ENCODE peak calls at places on chromosome 5, in six cellular contexts. One of them, this sample, is unnamed.

GRCh38 chr5:36689225-36689624 is 82.8 kb downstream of the SLC1A3 start:
- DNase-seq in NCI-H1105: no peak
- DNase-seq in adipocyte: no peak
- DNase-seq in DMS 273 treated with DMSO at 0.1 percent for 48 hours: no peak
- DNase-seq in ecto neural progenitor cell: no peak
- DNase-seq in effector memory CD4-positive, alpha-beta T cell: no peak
- DNase-seq in this sample: no peak

GRCh38 chr5:83077662-83078261 is 415 bp downstream of the XRCC4 start:
- DNase-seq in effector memory CD4-positive, alpha-beta T cell: peak
- DNase-seq in adipocyte: peak
- DNase-seq in DMS 273 treated with DMSO at 0.1 percent for 48 hours: no peak
- DNase-seq in ecto neural progenitor cell: no peak
- DNase-seq in NCI-H1105: no peak
- DNase-seq in this sample: no peak

GRCh38 chr5:142644640-142645361 is 41.1 kb downstream of the FGF1 start:
- DNase-seq in effector memory CD4-positive, alpha-beta T cell: no peak
- DNase-seq in ecto neural progenitor cell: no peak
- DNase-seq in NCI-H1105: no peak
- DNase-seq in DMS 273 treated with DMSO at 0.1 percent for 48 hours: no peak
- DNase-seq in adipocyte: peak
- DNase-seq in this sample: peak

GRCh38 chr5:1461396-1461795 is 16.2 kb upstream of the SLC6A3 start:
- DNase-seq in ecto neural progenitor cell: no peak
- DNase-seq in effector memory CD4-positive, alpha-beta T cell: no peak
- DNase-seq in adipocyte: no peak
- DNase-seq in DMS 273 treated with DMSO at 0.1 percent for 48 hours: no peak
- DNase-seq in NCI-H1105: no peak
- DNase-seq in this sample: no peak

GRCh38 chr5:143629871-143630658 is 181.9 kb upstream of the HMHB1 start:
- DNase-seq in NCI-H1105: no peak
- DNase-seq in adipocyte: peak
- DNase-seq in effector memory CD4-positive, alpha-beta T cell: no peak
- DNase-seq in DMS 273 treated with DMSO at 0.1 percent for 48 hours: no peak
- DNase-seq in ecto neural progenitor cell: no peak
- DNase-seq in this sample: no peak

GRCh38 chr5:83149671-83150070 is 72.3 kb downstream of the XRCC4 start:
- DNase-seq in adipocyte: peak
- DNase-seq in ecto neural progenitor cell: no peak
- DNase-seq in effector memory CD4-positive, alpha-beta T cell: no peak
- DNase-seq in DMS 273 treated with DMSO at 0.1 percent for 48 hours: no peak
- DNase-seq in NCI-H1105: no peak
- DNase-seq in this sample: peak

GRCh38 chr5:163916376-163916775 is 411.0 kb downstream of the MAT2B start:
- DNase-seq in ecto neural progenitor cell: no peak
- DNase-seq in effector memory CD4-positive, alpha-beta T cell: no peak
- DNase-seq in DMS 273 treated with DMSO at 0.1 percent for 48 hours: no peak
- DNase-seq in NCI-H1105: no peak
- DNase-seq in adipocyte: no peak
- DNase-seq in this sample: no peak

GRCh38 chr5:153517105-153517700 is 26.7 kb downstream of the GRIA1 start:
- DNase-seq in DMS 273 treated with DMSO at 0.1 percent for 48 hours: no peak
- DNase-seq in adipocyte: no peak
- DNase-seq in NCI-H1105: no peak
- DNase-seq in effector memory CD4-positive, alpha-beta T cell: no peak
- DNase-seq in ecto neural progenitor cell: peak
- DNase-seq in this sample: no peak

GRCh38 chr5:139710370-139711066 is 62.4 kb downstream of the CXXC5 start:
- DNase-seq in adipocyte: peak
- DNase-seq in NCI-H1105: no peak
- DNase-seq in DMS 273 treated with DMSO at 0.1 percent for 48 hours: peak
- DNase-seq in effector memory CD4-positive, alpha-beta T cell: peak
- DNase-seq in ecto neural progenitor cell: peak
- DNase-seq in this sample: peak

GRCh38 chr5:68398146-68398812 is 182.7 kb downstream of the PIK3R1 start:
- DNase-seq in adipocyte: no peak
- DNase-seq in effector memory CD4-positive, alpha-beta T cell: no peak
- DNase-seq in ecto neural progenitor cell: no peak
- DNase-seq in NCI-H1105: no peak
- DNase-seq in DMS 273 treated with DMSO at 0.1 percent for 48 hours: no peak
- DNase-seq in this sample: no peak

GRCh38 chr5:95959964-95960801 is 1.5 kb downstream of the ELL2 start:
- DNase-seq in ecto neural progenitor cell: peak
- DNase-seq in effector memory CD4-positive, alpha-beta T cell: no peak
- DNase-seq in NCI-H1105: no peak
- DNase-seq in adipocyte: peak
- DNase-seq in DMS 273 treated with DMSO at 0.1 percent for 48 hours: no peak
- DNase-seq in this sample: peak

GRCh38 chr5:107557051-107557658 is 113.6 kb downstream of the EFNA5 start:
- DNase-seq in effector memory CD4-positive, alpha-beta T cell: no peak
- DNase-seq in NCI-H1105: no peak
- DNase-seq in ecto neural progenitor cell: peak
- DNase-seq in adipocyte: peak
- DNase-seq in DMS 273 treated with DMSO at 0.1 percent for 48 hours: no peak
- DNase-seq in this sample: peak

GRCh38 chr5:135005076-135005475 is 29.0 kb downstream of the PITX1 start:
- DNase-seq in NCI-H1105: no peak
- DNase-seq in DMS 273 treated with DMSO at 0.1 percent for 48 hours: no peak
- DNase-seq in effector memory CD4-positive, alpha-beta T cell: no peak
- DNase-seq in ecto neural progenitor cell: no peak
- DNase-seq in adipocyte: no peak
- DNase-seq in this sample: no peak

GRCh38 chr5:141758316-141758965 is 76.4 kb upstream of the ARAP3 start:
- DNase-seq in adipocyte: no peak
- DNase-seq in effector memory CD4-positive, alpha-beta T cell: no peak
- DNase-seq in DMS 273 treated with DMSO at 0.1 percent for 48 hours: no peak
- DNase-seq in ecto neural progenitor cell: peak
- DNase-seq in NCI-H1105: no peak
- DNase-seq in this sample: no peak

GRCh38 chr5:74631088-74631960 is 9.2 kb downstream of the ENC1 start:
- DNase-seq in effector memory CD4-positive, alpha-beta T cell: no peak
- DNase-seq in adipocyte: peak
- DNase-seq in DMS 273 treated with DMSO at 0.1 percent for 48 hours: no peak
- DNase-seq in NCI-H1105: no peak
- DNase-seq in ecto neural progenitor cell: no peak
- DNase-seq in this sample: peak

GRCh38 chr5:95619518-95620029 is 313 bp upstream of the GPR150 start:
- DNase-seq in effector memory CD4-positive, alpha-beta T cell: no peak
- DNase-seq in NCI-H1105: no peak
- DNase-seq in adipocyte: no peak
- DNase-seq in ecto neural progenitor cell: no peak
- DNase-seq in DMS 273 treated with DMSO at 0.1 percent for 48 hours: no peak
- DNase-seq in this sample: no peak

GRCh38 chr5:178143901-178144300 is 9.8 kb downstream of the NHP2 start:
- DNase-seq in adipocyte: no peak
- DNase-seq in effector memory CD4-positive, alpha-beta T cell: no peak
- DNase-seq in NCI-H1105: no peak
- DNase-seq in DMS 273 treated with DMSO at 0.1 percent for 48 hours: peak
- DNase-seq in ecto neural progenitor cell: no peak
- DNase-seq in this sample: no peak

GRCh38 chr5:119274767-119275130 is 81.1 kb upstream of the TNFAIP8 start:
- DNase-seq in effector memory CD4-positive, alpha-beta T cell: no peak
- DNase-seq in NCI-H1105: no peak
- DNase-seq in adipocyte: peak
- DNase-seq in ecto neural progenitor cell: no peak
- DNase-seq in DMS 273 treated with DMSO at 0.1 percent for 48 hours: no peak
- DNase-seq in this sample: peak

GRCh38 chr5:59115345-59115744 is 532.5 kb downstream of the RAB3C start:
- DNase-seq in effector memory CD4-positive, alpha-beta T cell: no peak
- DNase-seq in DMS 273 treated with DMSO at 0.1 percent for 48 hours: no peak
- DNase-seq in NCI-H1105: no peak
- DNase-seq in adipocyte: peak
- DNase-seq in ecto neural progenitor cell: no peak
- DNase-seq in this sample: no peak

GRCh38 chr5:173895766-173896165 is 7.6 kb downstream of the CPEB4 start:
- DNase-seq in adipocyte: no peak
- DNase-seq in DMS 273 treated with DMSO at 0.1 percent for 48 hours: no peak
- DNase-seq in NCI-H1105: no peak
- DNase-seq in ecto neural progenitor cell: no peak
- DNase-seq in effector memory CD4-positive, alpha-beta T cell: no peak
- DNase-seq in this sample: no peak

This sample was measured in hepatic stellate cell.